ENCODE peak calls at places on chromosomes 6 and 20, in ten cellular contexts. U, F, C, G, D, N, B, L, Q and J are unnamed samples.

GRCh38 chr6:79048611-79049010 is 29.4 kb downstream of the PHIP start:
- DNase-seq in U (no peak), F (no peak), C (peak), G (no peak), D (peak), N (no peak), B (peak), L (no peak), Q (peak), J (no peak)

GRCh38 chr6:166957087-166957804 is 896 bp upstream of the RNASET2 start:
- DNase-seq in U (peak), F (peak), C (no peak), G (no peak), D (no peak), N (no peak), B (no peak), L (peak), Q (no peak), J (no peak)

GRCh38 chr20:57179265-57179664 is 87.2 kb downstream of the BMP7 start:
- DNase-seq in U (no peak), F (no peak), C (peak), G (no peak), D (no peak), N (no peak), B (no peak), L (no peak), Q (no peak), J (no peak)

GRCh38 chr20:2042400-2042799 is 48.5 kb upstream of the PDYN start:
- DNase-seq in U (no peak), F (no peak), C (peak), G (peak), D (peak), N (peak), B (peak), L (no peak), Q (no peak), J (no peak)

GRCh38 chr6:119459207-119459974 is 109.8 kb upstream of the MAN1A1 start:
- DNase-seq in U (no peak), F (no peak), C (no peak), G (no peak), D (no peak), N (no peak), B (no peak), L (no peak), Q (no peak), J (no peak)

GRCh38 chr6:152634773-152635172 is 2.4 kb downstream of the SYNE1 start:
- DNase-seq in U (no peak), F (no peak), C (no peak), G (no peak), D (no peak), N (no peak), B (no peak), L (no peak), Q (no peak), J (no peak)

GRCh38 chr20:63830821-63831593 is at the start of gene ZBTB46:
- DNase-seq in U (peak), F (peak), C (peak), G (no peak), D (no peak), N (no peak), B (peak), L (no peak), Q (no peak), J (no peak)

GRCh38 chr6:128950864-128951263 is 67.9 kb downstream of the LAMA2 start:
- DNase-seq in U (no peak), F (no peak), C (no peak), G (no peak), D (no peak), N (no peak), B (no peak), L (no peak), Q (no peak), J (no peak)

GRCh38 chr6:4805553-4806307 is 29.5 kb downstream of the CDYL start:
- DNase-seq in U (no peak), F (no peak), C (peak), G (no peak), D (peak), N (no peak), B (peak), L (peak), Q (peak), J (no peak)

GRCh38 chr6:139336488-139336887 is 38.0 kb downstream of the CITED2 start:
- DNase-seq in U (no peak), F (no peak), C (peak), G (no peak), D (no peak), N (no peak), B (peak), L (no peak), Q (no peak), J (no peak)

GRCh38 chr6:113856011-113856551 is 1.1 kb upstream of the MARCKS start:
- DNase-seq in U (peak), F (no peak), C (peak), G (no peak), D (peak), N (no peak), B (peak), L (no peak), Q (peak), J (no peak)

GRCh38 chr6:50843842-50844241 is 25.2 kb downstream of the TFAP2B start:
- DNase-seq in U (no peak), F (no peak), C (peak), G (no peak), D (no peak), N (no peak), B (no peak), L (no peak), Q (no peak), J (no peak)

GRCh38 chr6:66361886-66362285 is 654.9 kb upstream of the EYS start:
- DNase-seq in U (no peak), F (no peak), C (no peak), G (no peak), D (no peak), N (no peak), B (no peak), L (no peak), Q (no peak), J (no peak)

GRCh38 chr6:165266236-165267025 is 43.0 kb downstream of the C6orf118 start:
- DNase-seq in U (no peak), F (no peak), C (no peak), G (no peak), D (no peak), N (no peak), B (no peak), L (no peak), Q (no peak), J (no peak)

GRCh38 chr6:16585805-16586204 is 175.5 kb downstream of the ATXN1 start:
- DNase-seq in U (no peak), F (no peak), C (no peak), G (peak), D (no peak), N (peak), B (no peak), L (no peak), Q (no peak), J (no peak)

GRCh38 chr6:7446644-7447325 is 57.2 kb downstream of the RIOK1 start:
- DNase-seq in U (no peak), F (no peak), C (peak), G (no peak), D (no peak), N (no peak), B (no peak), L (no peak), Q (no peak), J (no peak)

GRCh38 chr20:46688151-46689081 is 828 bp downstream of the TP53RK start:
- DNase-seq in U (no peak), F (no peak), C (peak), G (no peak), D (peak), N (no peak), B (peak), L (no peak), Q (peak), J (no peak)

GRCh38 chr6:710601-711571 is 17.9 kb upstream of the EXOC2 start:
- DNase-seq in U (peak), F (peak), C (peak), G (peak), D (peak), N (no peak), B (peak), L (peak), Q (peak), J (no peak)

GRCh38 chr20:20241966-20242365 is 125.9 kb upstream of the INSM1 start:
- DNase-seq in U (no peak), F (no peak), C (no peak), G (no peak), D (no peak), N (no peak), B (no peak), L (no peak), Q (no peak), J (no peak)

GRCh38 chr6:144008501-144009245 is 614 bp upstream of the PLAGL1 start:
- DNase-seq in U (no peak), F (peak), C (peak), G (no peak), D (no peak), N (no peak), B (no peak), L (no peak), Q (peak), J (no peak)

GRCh38 chr6:148524976-148525375 is 182.3 kb downstream of the SASH1 start:
- DNase-seq in U (no peak), F (no peak), C (no peak), G (no peak), D (peak), N (no peak), B (peak), L (no peak), Q (no peak), J (no peak)

GRCh38 chr6:132484680-132485018 is 28.3 kb downstream of the STX7 start:
- DNase-seq in U (no peak), F (no peak), C (no peak), G (no peak), D (no peak), N (no peak), B (no peak), L (no peak), Q (no peak), J (no peak)

GRCh38 chr6:117267766-117268534 is 2.6 kb downstream of the VGLL2 start:
- DNase-seq in U (no peak), F (no peak), C (no peak), G (no peak), D (no peak), N (no peak), B (no peak), L (no peak), Q (no peak), J (no peak)

DNA sequence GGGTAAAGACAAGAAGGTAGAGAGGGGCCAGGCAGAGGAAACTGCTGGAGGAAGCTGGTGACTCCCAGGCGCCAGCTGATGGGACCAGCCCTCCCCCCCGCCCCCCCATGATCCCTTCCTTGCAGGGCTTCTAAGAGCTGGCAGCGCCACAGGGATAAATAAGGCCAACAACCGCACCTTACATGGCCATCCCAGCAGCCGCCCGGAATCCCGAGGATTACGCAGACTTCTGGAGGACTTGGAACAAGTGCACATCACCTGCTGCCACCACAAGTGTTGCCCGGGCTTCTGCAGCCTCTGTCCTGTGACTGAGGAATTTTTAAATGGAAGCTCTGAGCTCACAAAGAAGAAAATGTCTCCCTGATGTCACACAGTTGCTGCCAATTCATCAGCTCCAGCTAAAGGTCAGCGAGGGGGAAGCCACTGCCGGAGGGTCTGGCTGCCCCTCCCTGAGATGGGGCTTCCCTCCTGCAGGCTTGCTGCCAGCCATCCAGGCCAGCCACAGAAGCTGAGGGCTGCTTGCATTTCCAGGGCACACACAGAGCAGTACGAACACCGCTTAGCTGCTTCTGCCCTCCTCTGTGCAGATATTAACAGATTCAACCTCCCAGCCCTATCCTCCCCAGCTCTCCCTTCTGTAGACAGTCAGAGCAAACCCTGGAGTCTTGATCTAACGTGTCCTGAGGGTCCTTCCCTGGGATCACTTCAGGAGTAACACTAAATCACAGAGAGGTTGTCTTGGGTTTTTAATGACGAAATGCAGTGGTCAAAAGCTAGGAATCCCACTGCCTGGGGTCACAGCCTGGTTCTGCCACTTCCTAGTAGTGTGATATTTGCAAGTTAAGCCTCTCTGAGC is 38.6 kb upstream of the PIM1 start:
- DNase-seq in U (no peak), F (no peak), C (peak), G (no peak), D (no peak), N (no peak), B (peak), L (no peak), Q (peak), J (no peak)
- TF ChIP-seq CTCF in U (no peak), F (no peak), C (no peak), G (no peak), D (no peak), N (no peak), B (no peak), L (no peak), Q (no peak), J (no peak)

DNA sequence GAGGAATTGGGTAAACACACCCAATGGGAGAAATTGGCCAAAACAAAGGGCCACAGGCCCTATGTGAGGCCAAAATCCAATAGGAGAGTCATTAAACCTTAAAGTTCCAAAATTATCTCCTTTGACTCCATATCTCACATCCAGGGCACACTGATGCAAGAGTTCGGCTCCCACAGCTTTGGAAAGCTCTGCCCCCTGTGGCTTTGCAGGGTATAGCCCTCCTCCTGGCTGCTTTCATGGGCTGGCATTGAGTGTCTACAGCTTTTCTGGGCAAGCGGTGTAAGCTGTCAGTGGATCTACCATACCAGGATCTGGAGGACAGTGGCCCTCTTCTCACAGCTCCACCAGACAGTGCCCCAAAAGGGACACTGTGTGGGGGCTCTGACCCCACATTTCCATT is 160.5 kb downstream of the ADGRG6 start:
- DNase-seq in U (no peak), F (no peak), C (no peak), G (no peak), D (no peak), N (no peak), B (no peak), L (no peak), Q (peak), J (no peak)
- TF ChIP-seq CTCF in U (no peak), F (no peak), C (peak), G (peak), D (peak), N (no peak), B (no peak), L (peak), Q (no peak), J (peak)

GRCh38 chr6:130076512-130076911 is 58.1 kb downstream of the L3MBTL3 start:
- DNase-seq in U (no peak), F (no peak), C (peak), G (no peak), D (peak), N (no peak), B (peak), L (no peak), Q (no peak), J (no peak)
- TF ChIP-seq CTCF in U (peak), F (no peak), C (no peak), G (no peak), D (peak), N (peak), B (peak), L (peak), Q (no peak), J (peak)

GRCh38 chr20:53736757-53737403 is 143.2 kb upstream of the ZNF217 start:
- DNase-seq in U (peak), F (no peak), C (peak), G (no peak), D (peak), N (no peak), B (peak), L (no peak), Q (no peak), J (no peak)
- TF ChIP-seq CTCF in U (no peak), F (no peak), C (no peak), G (no peak), D (no peak), N (no peak), B (no peak), L (no peak), Q (no peak), J (no peak)

GRCh38 chr6:104601756-104602155 is 258.0 kb downstream of the HACE1 start:
- DNase-seq in U (no peak), F (no peak), C (no peak), G (no peak), D (no peak), N (no peak), B (no peak), L (no peak), Q (no peak), J (no peak)

GRCh38 chr6:104601008-104601745 is 258.5 kb downstream of the HACE1 start:
- DNase-seq in U (no peak), F (no peak), C (no peak), G (no peak), D (no peak), N (no peak), B (no peak), L (no peak), Q (no peak), J (no peak)

GRCh38 chr6:104600659-104600971 is 259.1 kb downstream of the HACE1 start:
- DNase-seq in U (no peak), F (no peak), C (no peak), G (no peak), D (no peak), N (no peak), B (no peak), L (no peak), Q (no peak), J (no peak)

GRCh38 chr6:104604643-104605042 is 255.1 kb downstream of the HACE1 start:
- DNase-seq in U (no peak), F (no peak), C (no peak), G (no peak), D (no peak), N (no peak), B (no peak), L (no peak), Q (no peak), J (no peak)

GRCh38 chr6:104603108-104603745 is 256.5 kb downstream of the HACE1 start:
- DNase-seq in U (no peak), F (no peak), C (no peak), G (no peak), D (no peak), N (no peak), B (no peak), L (no peak), Q (no peak), J (no peak)
- TF ChIP-seq CTCF in U (no peak), F (no peak), C (no peak), G (no peak), D (no peak), N (no peak), B (no peak), L (no peak), Q (no peak), J (no peak)

DNA sequence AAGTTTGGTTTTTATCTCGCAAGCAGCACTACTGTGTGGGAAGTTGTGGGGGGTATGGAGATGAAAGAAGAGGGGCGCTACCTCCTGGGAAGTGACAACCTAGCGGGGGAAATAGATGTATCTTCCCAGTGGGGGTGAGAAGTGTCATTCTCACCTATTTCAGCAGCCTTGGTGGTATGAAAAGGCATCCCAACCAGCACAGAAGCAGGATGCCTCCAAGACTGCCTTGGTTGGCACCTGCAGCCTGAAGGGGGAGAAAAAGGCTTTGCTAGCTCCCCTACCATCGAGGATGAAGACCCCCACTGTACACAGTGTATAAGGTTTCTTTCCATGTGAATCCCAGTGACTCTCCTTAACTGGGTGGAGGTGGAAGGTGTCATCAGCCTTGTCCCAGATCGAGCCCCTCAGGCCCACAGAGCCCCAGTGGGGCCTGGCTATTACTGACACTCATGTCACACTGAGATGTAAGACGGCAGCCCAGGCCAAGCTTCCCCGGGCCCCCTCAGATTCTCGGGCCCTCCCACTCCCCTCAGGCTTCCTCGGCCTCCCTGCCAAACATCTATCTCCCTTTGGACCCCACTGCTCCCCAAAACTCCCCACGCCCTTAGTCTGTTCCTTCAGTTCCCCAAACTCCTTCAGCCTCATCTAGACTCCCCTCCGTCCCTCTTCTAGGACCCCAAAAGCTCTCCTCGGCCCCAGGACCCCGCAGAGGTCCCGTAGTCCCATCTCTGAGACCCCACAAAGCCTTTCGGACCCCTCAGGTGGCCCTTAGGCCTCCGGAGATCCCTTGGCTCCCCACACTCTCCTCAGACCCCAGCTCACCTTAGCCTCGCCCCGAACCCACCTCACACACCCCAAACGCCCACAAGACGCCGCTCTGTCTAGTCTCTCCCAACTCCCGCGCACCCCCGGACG is 688 bp downstream of the COMMD7 start:
- DNase-seq in U (no peak), F (peak), C (no peak), G (no peak), D (no peak), N (no peak), B (no peak), L (no peak), Q (no peak), J (no peak)
- TF ChIP-seq CTCF in U (no peak), F (no peak), C (no peak), G (no peak), D (no peak), N (no peak), B (peak), L (no peak), Q (no peak), J (no peak)

GRCh38 chr20:10475225-10475624 is 40.1 kb downstream of the SLX4IP start:
- DNase-seq in U (no peak), F (no peak), C (no peak), G (no peak), D (no peak), N (no peak), B (no peak), L (no peak), Q (no peak), J (no peak)

GRCh38 chr20:10478930-10479329 is 43.8 kb downstream of the SLX4IP start:
- DNase-seq in U (no peak), F (no peak), C (no peak), G (no peak), D (no peak), N (no peak), B (no peak), L (no peak), Q (peak), J (no peak)

GRCh38 chr20:10474606-10475184 is 39.6 kb downstream of the SLX4IP start:
- DNase-seq in U (no peak), F (no peak), C (no peak), G (no peak), D (no peak), N (no peak), B (no peak), L (no peak), Q (no peak), J (no peak)

GRCh38 chr20:10478205-10478604 is 43.1 kb downstream of the SLX4IP start:
- DNase-seq in U (no peak), F (no peak), C (no peak), G (no peak), D (no peak), N (no peak), B (no peak), L (no peak), Q (no peak), J (no peak)

DNA sequence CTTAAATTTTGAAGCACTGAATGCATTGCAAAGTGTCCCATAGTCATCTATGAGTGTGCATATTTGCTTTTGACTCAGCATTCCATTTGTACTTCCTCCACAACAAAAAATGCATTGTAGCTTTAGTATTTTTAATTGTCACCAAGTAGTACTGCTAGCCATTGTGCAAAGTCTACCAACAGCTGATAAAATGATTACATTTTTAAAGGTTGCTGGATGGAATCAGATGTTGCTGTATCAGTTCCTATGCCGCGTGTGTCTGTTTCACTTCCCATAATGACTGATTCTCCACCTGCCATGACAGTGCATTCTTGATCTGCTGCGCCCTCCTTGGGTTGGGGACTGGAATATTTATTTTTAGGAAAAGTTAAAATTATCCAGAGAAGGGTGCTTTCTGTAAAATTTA is 41.2 kb downstream of the SLX4IP start:
- DNase-seq in U (peak), F (no peak), C (no peak), G (no peak), D (peak), N (no peak), B (peak), L (no peak), Q (no peak), J (no peak)
- TF ChIP-seq CTCF in U (no peak), F (no peak), C (no peak), G (no peak), D (no peak), N (no peak), B (no peak), L (no peak), Q (no peak), J (no peak)